ENCODE peak calls at places on chromosomes 7 and 10, in four cellular contexts. B, U, T and V are unnamed samples.

GRCh38 chr10:116545122-116545521 is 609 bp upstream of the PNLIP start:
- DNase-seq in B (no peak), U (no peak), T (no peak), V (no peak)

GRCh38 chr7:150992833-150993302 is 2.1 kb downstream of the NOS3 start:
- DNase-seq in B (no peak), U (peak; percentile 52), T (peak; percentile 93), V (no peak)

GRCh38 chr10:117138838-117139580 is 939 bp upstream of the VAX1 start:
- DNase-seq in B (no peak), U (no peak), T (no peak), V (no peak)

GRCh38 chr10:107915277-107915634 is 750.8 kb upstream of the SORCS1 start:
- DNase-seq in B (no peak), U (peak; percentile 4), T (no peak), V (no peak)

GRCh38 chr7:77386165-77386824 is 29.9 kb downstream of the GSAP start:
- DNase-seq in B (no peak), U (no peak), T (no peak), V (no peak)

GRCh38 chr10:27857616-27858015 is 112.0 kb upstream of the MKX start:
- DNase-seq in B (no peak), U (no peak), T (no peak), V (no peak)

GRCh38 chr10:60943372-60944158 is 420 bp downstream of the RHOBTB1 start:
- DNase-seq in B (peak; percentile 42), U (peak; percentile 36), T (peak; percentile 69), V (peak; percentile 40)

GRCh38 chr10:23408330-23408976 is 30.4 kb upstream of the OTUD1 start:
- DNase-seq in B (no peak), U (no peak), T (no peak), V (peak; percentile 95)

GRCh38 chr10:65670087-65670486 is 1255.7 kb upstream of the LRRTM3 start:
- DNase-seq in B (no peak), U (no peak), T (no peak), V (peak; percentile 50)

GRCh38 chr7:68015098-68015497 is 1018.5 kb downstream of the TYW1 start:
- DNase-seq in B (no peak), U (no peak), T (no peak), V (no peak)

GRCh38 chr10:35937538-35937937 is 295.4 kb upstream of the FZD8 start:
- DNase-seq in B (no peak), U (no peak), T (no peak), V (no peak)

GRCh38 chr10:35940067-35940989 is 298.2 kb upstream of the FZD8 start:
- DNase-seq in B (no peak), U (no peak), T (no peak), V (peak; percentile 58)

GRCh38 chr10:35938160-35938559 is 296.1 kb upstream of the FZD8 start:
- DNase-seq in B (no peak), U (no peak), T (no peak), V (no peak)

GRCh38 chr10:35946556-35946955 is 304.5 kb upstream of the FZD8 start:
- DNase-seq in B (no peak), U (no peak), T (no peak), V (peak; percentile 37)

GRCh38 chr10:35942052-35942451 is 300.0 kb upstream of the FZD8 start:
- DNase-seq in B (no peak), U (no peak), T (no peak), V (no peak)
- TF ChIP-seq MAZ in B (no peak), U (no peak), T (no peak), V (no peak)

GRCh38 chr10:89944138-89944537 is 242.7 kb downstream of the KIF20B start:
- DNase-seq in B (no peak), U (no peak), T (no peak), V (no peak)

GRCh38 chr10:89942217-89942616 is 240.8 kb downstream of the KIF20B start:
- DNase-seq in B (no peak), U (no peak), T (no peak), V (no peak)

GRCh38 chr10:89946106-89946505 is 244.7 kb downstream of the KIF20B start:
- DNase-seq in B (no peak), U (no peak), T (no peak), V (peak; percentile 15)
- TF ChIP-seq MAZ in B (no peak), U (no peak), T (no peak), V (no peak)

GRCh38 chr7:55251313-55251712 is 113.8 kb upstream of the LANCL2 start:
- DNase-seq in B (no peak), U (no peak), T (no peak), V (no peak)

GRCh38 chr7:55251911-55252310 is 113.2 kb upstream of the LANCL2 start:
- DNase-seq in B (no peak), U (no peak), T (no peak), V (no peak)

GRCh38 chr7:55248526-55248925 is 116.6 kb upstream of the LANCL2 start:
- DNase-seq in B (no peak), U (no peak), T (no peak), V (no peak)

GRCh38 chr7:55249332-55249731 is 115.8 kb upstream of the LANCL2 start:
- DNase-seq in B (no peak), U (no peak), T (no peak), V (no peak)

DNA sequence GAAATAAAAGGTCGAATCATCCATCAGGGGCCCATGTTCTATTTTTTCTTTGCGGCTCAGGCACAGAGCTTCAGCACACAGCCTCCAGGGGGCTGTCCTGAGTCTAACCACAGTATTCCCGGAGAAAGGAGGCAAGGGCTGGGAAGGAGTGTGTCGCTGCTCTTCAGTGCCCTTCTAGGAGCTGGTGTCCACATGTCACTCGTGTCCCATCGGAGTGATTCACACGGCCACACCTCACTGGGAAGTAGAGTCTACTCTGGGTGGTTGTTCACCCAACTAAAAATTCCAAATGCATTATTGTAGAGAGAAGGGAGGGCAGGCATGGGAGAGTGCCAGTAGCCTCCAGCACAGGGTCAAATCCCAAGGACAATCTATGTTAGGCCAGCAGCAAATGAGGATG is 114.8 kb upstream of the LANCL2 start:
- DNase-seq in B (peak; percentile 65), U (peak; percentile 47), T (peak; percentile 33), V (no peak)
- TF ChIP-seq MAZ in B (no peak), U (no peak), T (no peak), V (no peak)

DNA sequence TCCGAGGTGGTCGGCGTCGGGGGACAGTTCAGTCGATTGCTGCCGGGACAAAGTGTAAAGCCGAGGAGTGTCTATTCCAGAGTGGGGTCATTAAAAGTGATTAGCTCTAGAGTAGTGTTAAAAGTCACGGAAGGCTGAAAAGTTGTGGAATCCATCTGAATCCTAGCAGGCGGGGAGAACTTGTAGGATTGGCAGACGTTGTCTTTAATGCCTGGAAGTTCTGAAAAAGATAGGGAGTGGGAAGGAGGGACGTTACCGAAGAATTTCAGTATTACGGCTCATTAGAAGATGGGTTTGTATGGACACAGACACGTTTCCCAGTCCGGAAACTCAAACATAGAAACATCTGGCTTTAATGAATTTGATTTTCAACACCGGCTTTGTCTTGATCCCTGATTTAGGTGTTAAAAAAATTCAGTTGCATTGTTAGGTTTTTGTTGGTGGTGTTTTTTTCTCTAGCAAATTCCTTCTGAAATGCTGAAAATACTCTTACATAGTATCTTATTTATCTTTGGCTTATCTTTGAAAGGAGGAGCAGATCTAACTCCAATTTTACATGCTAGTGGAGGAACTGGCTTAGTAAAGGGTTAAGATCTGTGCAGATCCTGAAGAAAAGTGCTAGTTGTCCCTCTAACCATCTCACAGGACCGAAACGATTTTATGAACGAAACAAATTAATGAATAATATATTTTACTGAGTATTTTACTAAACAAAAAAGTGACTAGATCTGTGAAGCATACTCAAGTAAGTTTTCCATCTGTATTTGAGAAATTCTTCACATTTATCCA is 905 bp downstream of the MKLN1 start:
- DNase-seq in B (no peak), U (no peak), T (no peak), V (peak; percentile 41)
- TF ChIP-seq MAZ in B (no peak), U (no peak), T (no peak), V (no peak)

DNA sequence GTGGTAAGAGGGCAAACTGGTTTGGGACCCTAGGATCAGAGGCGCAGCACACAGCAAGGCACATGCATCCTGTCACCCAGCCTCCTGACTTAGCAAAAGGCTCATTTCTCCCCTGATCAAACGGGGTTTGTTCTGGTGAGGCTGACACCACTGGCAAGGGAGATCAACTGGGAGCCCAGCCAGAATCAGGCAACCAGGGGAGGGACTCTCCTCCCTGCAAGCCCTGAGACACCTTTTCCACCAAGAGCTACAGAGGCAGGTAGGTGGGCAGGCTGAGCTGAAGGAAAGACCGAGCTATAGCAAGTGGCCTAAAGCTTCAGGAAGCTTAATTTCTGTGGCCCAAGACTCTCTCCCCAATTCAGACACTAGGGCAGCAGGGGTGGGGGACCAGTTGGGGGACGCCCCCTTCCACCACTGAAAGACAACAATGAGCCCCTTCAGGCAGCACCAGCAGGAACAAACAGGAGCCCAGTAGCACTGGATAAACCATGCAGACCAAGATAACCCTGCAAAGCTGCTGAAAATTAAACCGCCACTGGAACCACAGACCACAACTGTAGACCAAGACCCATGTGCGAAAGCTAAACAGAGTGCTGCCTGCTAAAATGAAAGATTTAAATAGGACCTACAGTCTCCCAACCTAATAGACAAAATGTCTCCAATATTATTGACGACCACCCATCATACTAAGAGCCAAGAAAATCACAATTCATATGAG is 27.1 kb upstream of the SAR1A start:
- DNase-seq in B (no peak), U (no peak), T (no peak), V (no peak)
- TF ChIP-seq MAZ in B (no peak), U (no peak), T (no peak), V (no peak)

GRCh38 chr7:45416846-45417245 is 157.3 kb upstream of the ADCY1 start:
- DNase-seq in B (no peak), U (no peak), T (no peak), V (no peak)

GRCh38 chr7:45417268-45417667 is 156.9 kb upstream of the ADCY1 start:
- DNase-seq in B (no peak), U (no peak), T (no peak), V (no peak)

GRCh38 chr7:45421096-45421495 is 153.1 kb upstream of the ADCY1 start:
- DNase-seq in B (no peak), U (no peak), T (no peak), V (peak; percentile 5)

GRCh38 chr7:45417735-45418134 is 156.4 kb upstream of the ADCY1 start:
- DNase-seq in B (no peak), U (no peak), T (no peak), V (no peak)

DNA sequence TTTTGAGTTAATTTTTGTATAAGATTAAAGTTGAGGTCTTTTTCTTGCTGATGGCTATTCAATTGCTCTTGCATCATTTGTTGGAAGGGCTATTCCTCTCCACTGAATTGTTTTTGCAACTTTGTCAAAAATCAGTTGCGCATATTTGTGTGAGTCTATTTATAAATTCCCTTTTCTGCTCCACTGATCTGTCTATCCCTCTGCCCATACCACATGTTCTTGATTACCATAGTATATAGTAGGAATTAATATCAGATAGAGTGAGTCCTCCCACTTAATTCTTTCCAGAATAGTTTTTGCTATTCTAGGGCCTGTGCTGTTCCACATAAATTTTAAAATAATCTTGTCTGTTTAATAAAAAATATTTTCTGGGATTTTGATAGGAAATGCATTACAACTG is 152.3 kb upstream of the ADCY1 start:
- DNase-seq in B (no peak), U (no peak), T (no peak), V (no peak)
- TF ChIP-seq MAZ in B (no peak), U (no peak), T (no peak), V (no peak)

GRCh38 chr7:120714945-120715344 is 143.0 kb downstream of the TSPAN12 start:
- DNase-seq in B (no peak), U (no peak), T (no peak), V (no peak)
- TF ChIP-seq MAZ in B (no peak), U (no peak), T (no peak), V (no peak)

GRCh38 chr7:2022021-2022409 is 210.7 kb downstream of the MAD1L1 start:
- DNase-seq in B (no peak), U (no peak), T (no peak), V (no peak)
- TF ChIP-seq MAZ in B (no peak), U (no peak), T (no peak), V (no peak)